ENCODE peak calls at places on chromosome 21, in ten cellular contexts. One of them, this sample, is unnamed. For H3K4me1, the result is how much of the 10 kb centered on the place peaks cover.

GRCh38 chr21:26405735-26406361 is 167.2 kb downstream of the CYYR1 start:
- DNase-seq in NT2/D1: no peak
- DNase-seq in fibroblast of lung: peak
- DNase-seq in tibial artery: no peak
- DNase-seq in tibial nerve: no peak
- DNase-seq in colonic mucosa: no peak
- DNase-seq in SK-N-SH: no peak
- DNase-seq in heart left ventricle: no peak
- DNase-seq in neuronal stem cell: no peak
- DNase-seq in mammary epithelial cell: peak
- DNase-seq in this sample: no peak

GRCh38 chr21:40047993-40048730 is 180.9 kb downstream of the PCP4 start:
- DNase-seq in neuronal stem cell: no peak
- DNase-seq in fibroblast of lung: peak
- DNase-seq in colonic mucosa: no peak
- DNase-seq in tibial artery: peak
- DNase-seq in heart left ventricle: no peak
- DNase-seq in mammary epithelial cell: peak
- DNase-seq in SK-N-SH: no peak
- DNase-seq in NT2/D1: no peak
- DNase-seq in tibial nerve: no peak
- DNase-seq in this sample: no peak

GRCh38 chr21:15986277-15986676 is 256.5 kb downstream of the USP25 start:
- DNase-seq in NT2/D1: no peak
- DNase-seq in heart left ventricle: no peak
- DNase-seq in fibroblast of lung: peak
- DNase-seq in mammary epithelial cell: no peak
- DNase-seq in neuronal stem cell: no peak
- DNase-seq in SK-N-SH: no peak
- DNase-seq in tibial nerve: no peak
- DNase-seq in colonic mucosa: no peak
- DNase-seq in tibial artery: no peak
- DNase-seq in this sample: no peak

GRCh38 chr21:29256125-29256895 is 42.4 kb upstream of the BACH1 start:
- DNase-seq in tibial nerve: no peak
- DNase-seq in colonic mucosa: no peak
- DNase-seq in mammary epithelial cell: no peak
- DNase-seq in heart left ventricle: no peak
- DNase-seq in tibial artery: no peak
- DNase-seq in fibroblast of lung: no peak
- DNase-seq in NT2/D1: no peak
- DNase-seq in SK-N-SH: no peak
- DNase-seq in neuronal stem cell: no peak
- DNase-seq in this sample: no peak

GRCh38 chr21:18244721-18245486 is at the start of gene CHODL:
- DNase-seq in heart left ventricle: no peak
- DNase-seq in tibial nerve: no peak
- DNase-seq in tibial artery: peak
- DNase-seq in mammary epithelial cell: no peak
- DNase-seq in SK-N-SH: peak
- DNase-seq in NT2/D1: no peak
- DNase-seq in neuronal stem cell: peak
- DNase-seq in fibroblast of lung: peak
- DNase-seq in colonic mucosa: no peak
- DNase-seq in this sample: no peak

GRCh38 chr21:14740116-14740515 is 194.0 kb upstream of the SAMSN1 start:
- DNase-seq in colonic mucosa: no peak
- DNase-seq in fibroblast of lung: no peak
- DNase-seq in neuronal stem cell: no peak
- DNase-seq in heart left ventricle: no peak
- DNase-seq in SK-N-SH: no peak
- DNase-seq in tibial nerve: no peak
- DNase-seq in mammary epithelial cell: no peak
- DNase-seq in tibial artery: no peak
- DNase-seq in NT2/D1: no peak
- DNase-seq in this sample: no peak

GRCh38 chr21:20302084-20302483 is 696.1 kb upstream of the NCAM2 start:
- DNase-seq in colonic mucosa: no peak
- DNase-seq in fibroblast of lung: no peak
- DNase-seq in mammary epithelial cell: no peak
- DNase-seq in neuronal stem cell: no peak
- DNase-seq in tibial nerve: no peak
- DNase-seq in NT2/D1: no peak
- DNase-seq in tibial artery: no peak
- DNase-seq in heart left ventricle: no peak
- DNase-seq in SK-N-SH: no peak
- DNase-seq in this sample: no peak

GRCh38 chr21:36260030-36260787 is 59.8 kb upstream of the MORC3 start:
- DNase-seq in NT2/D1: peak
- DNase-seq in neuronal stem cell: peak
- DNase-seq in fibroblast of lung: peak
- DNase-seq in colonic mucosa: peak
- DNase-seq in tibial nerve: no peak
- DNase-seq in SK-N-SH: peak
- DNase-seq in tibial artery: no peak
- DNase-seq in heart left ventricle: peak
- DNase-seq in mammary epithelial cell: peak
- DNase-seq in this sample: peak

GRCh38 chr21:27536319-27536718 is 569.4 kb upstream of the ADAMTS5 start:
- DNase-seq in neuronal stem cell: no peak
- DNase-seq in NT2/D1: no peak
- DNase-seq in tibial artery: no peak
- DNase-seq in colonic mucosa: no peak
- DNase-seq in tibial nerve: no peak
- DNase-seq in SK-N-SH: no peak
- DNase-seq in mammary epithelial cell: peak
- DNase-seq in fibroblast of lung: peak
- DNase-seq in heart left ventricle: no peak
- DNase-seq in this sample: no peak

GRCh38 chr21:31893841-31894240 is 21.0 kb downstream of the HUNK start:
- DNase-seq in mammary epithelial cell: no peak
- DNase-seq in neuronal stem cell: no peak
- DNase-seq in tibial nerve: no peak
- DNase-seq in NT2/D1: no peak
- DNase-seq in SK-N-SH: no peak
- DNase-seq in tibial artery: no peak
- DNase-seq in fibroblast of lung: peak
- DNase-seq in heart left ventricle: no peak
- DNase-seq in colonic mucosa: no peak
- DNase-seq in this sample: no peak

GRCh38 chr21:15667010-15667409 is 62.8 kb upstream of the USP25 start:
- DNase-seq in colonic mucosa: no peak
- DNase-seq in SK-N-SH: no peak
- DNase-seq in tibial artery: no peak
- DNase-seq in NT2/D1: no peak
- DNase-seq in heart left ventricle: no peak
- DNase-seq in mammary epithelial cell: peak
- DNase-seq in neuronal stem cell: no peak
- DNase-seq in fibroblast of lung: peak
- DNase-seq in tibial nerve: no peak
- DNase-seq in this sample: no peak

GRCh38 chr21:29175408-29176147 is 45.1 kb downstream of the MAP3K7CL start:
- DNase-seq in neuronal stem cell: no peak
- DNase-seq in heart left ventricle: no peak
- DNase-seq in SK-N-SH: no peak
- DNase-seq in tibial nerve: no peak
- DNase-seq in NT2/D1: no peak
- DNase-seq in fibroblast of lung: no peak
- DNase-seq in mammary epithelial cell: no peak
- DNase-seq in colonic mucosa: no peak
- DNase-seq in tibial artery: no peak
- DNase-seq in this sample: no peak

GRCh38 chr21:32340863-32341848 is 42.5 kb downstream of the MRAP start:
- DNase-seq in fibroblast of lung: no peak
- DNase-seq in heart left ventricle: no peak
- DNase-seq in SK-N-SH: no peak
- DNase-seq in mammary epithelial cell: no peak
- DNase-seq in tibial nerve: no peak
- DNase-seq in colonic mucosa: no peak
- DNase-seq in neuronal stem cell: no peak
- DNase-seq in NT2/D1: no peak
- DNase-seq in tibial artery: no peak
- DNase-seq in this sample: no peak

GRCh38 chr21:10430007-10430406 is 91.4 kb upstream of the TPTE start:
- DNase-seq in NT2/D1: no peak
- DNase-seq in tibial nerve: no peak
- DNase-seq in neuronal stem cell: no peak
- DNase-seq in tibial artery: no peak
- DNase-seq in SK-N-SH: peak
- DNase-seq in mammary epithelial cell: no peak
- DNase-seq in heart left ventricle: no peak
- DNase-seq in fibroblast of lung: no peak
- DNase-seq in colonic mucosa: no peak
- DNase-seq in this sample: no peak

GRCh38 chr21:32519945-32520884 is 65.1 kb downstream of the TCP10L start:
- DNase-seq in tibial artery: no peak
- DNase-seq in NT2/D1: no peak
- DNase-seq in heart left ventricle: no peak
- DNase-seq in fibroblast of lung: no peak
- DNase-seq in neuronal stem cell: no peak
- DNase-seq in SK-N-SH: no peak
- DNase-seq in colonic mucosa: no peak
- DNase-seq in tibial nerve: no peak
- DNase-seq in mammary epithelial cell: no peak
- DNase-seq in this sample: no peak

GRCh38 chr21:30251781-30252180 is 31.0 kb downstream of the KRTAP24-1 start:
- DNase-seq in colonic mucosa: no peak
- DNase-seq in fibroblast of lung: no peak
- DNase-seq in tibial artery: no peak
- DNase-seq in heart left ventricle: no peak
- DNase-seq in mammary epithelial cell: peak
- DNase-seq in neuronal stem cell: no peak
- DNase-seq in NT2/D1: no peak
- DNase-seq in SK-N-SH: no peak
- DNase-seq in tibial nerve: no peak
- DNase-seq in this sample: no peak

GRCh38 chr21:17200250-17200649 is 312.6 kb upstream of the CXADR start:
- DNase-seq in mammary epithelial cell: no peak
- DNase-seq in tibial artery: no peak
- DNase-seq in colonic mucosa: no peak
- DNase-seq in NT2/D1: no peak
- DNase-seq in heart left ventricle: no peak
- DNase-seq in fibroblast of lung: no peak
- DNase-seq in tibial nerve: no peak
- DNase-seq in SK-N-SH: no peak
- DNase-seq in neuronal stem cell: no peak
- DNase-seq in this sample: no peak

GRCh38 chr21:29887313-29888009 is 52.3 kb downstream of the GRIK1 start:
- DNase-seq in tibial artery: no peak
- DNase-seq in fibroblast of lung: no peak
- DNase-seq in tibial nerve: no peak
- DNase-seq in neuronal stem cell: no peak
- DNase-seq in heart left ventricle: no peak
- DNase-seq in SK-N-SH: no peak
- DNase-seq in colonic mucosa: no peak
- DNase-seq in mammary epithelial cell: no peak
- DNase-seq in NT2/D1: no peak
- DNase-seq in this sample: no peak

GRCh38 chr21:36425286-36425685 is 40.1 kb downstream of the CHAF1B start:
- DNase-seq in tibial artery: no peak
- DNase-seq in colonic mucosa: no peak
- DNase-seq in heart left ventricle: no peak
- DNase-seq in mammary epithelial cell: no peak
- DNase-seq in NT2/D1: no peak
- DNase-seq in tibial nerve: no peak
- DNase-seq in fibroblast of lung: peak
- DNase-seq in neuronal stem cell: no peak
- DNase-seq in SK-N-SH: no peak
- DNase-seq in this sample: no peak

DNA sequence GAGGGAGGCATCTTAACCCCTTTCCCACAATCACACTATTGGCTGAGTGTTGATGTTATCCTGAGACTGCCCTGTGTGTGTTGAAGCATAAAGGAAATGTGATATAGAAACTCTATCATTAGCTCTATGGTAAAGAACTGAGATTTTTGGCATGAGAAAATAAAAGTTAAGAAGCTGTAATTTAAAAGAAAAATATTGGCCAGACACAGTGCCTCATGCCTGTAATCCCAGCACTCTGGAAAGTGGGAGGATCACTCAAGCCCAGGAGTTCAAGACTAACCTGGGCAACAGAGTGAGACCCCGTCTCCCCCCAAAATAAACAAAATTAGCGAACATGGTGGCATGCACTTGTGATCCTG is 14.2 kb upstream of the RIPK4 start:
- DNase-seq in heart left ventricle: no peak
- DNase-seq in SK-N-SH: no peak
- DNase-seq in tibial artery: no peak
- DNase-seq in tibial nerve: no peak
- DNase-seq in neuronal stem cell: no peak
- DNase-seq in colonic mucosa: no peak
- DNase-seq in fibroblast of lung: no peak
- DNase-seq in mammary epithelial cell: no peak
- DNase-seq in NT2/D1: no peak
- DNase-seq in this sample: no peak
- H3K4me1 ChIP-seq in heart left ventricle: under half
- H3K4me1 ChIP-seq in SK-N-SH: under half
- H3K4me1 ChIP-seq in tibial artery: under half
- H3K4me1 ChIP-seq in tibial nerve: under half
- H3K4me1 ChIP-seq in neuronal stem cell: under half
- H3K4me1 ChIP-seq in colonic mucosa: under half
- H3K4me1 ChIP-seq in fibroblast of lung: under half
- H3K4me1 ChIP-seq in mammary epithelial cell: half or more
- H3K4me1 ChIP-seq in NT2/D1: under half
- H3K4me1 ChIP-seq in this sample: under half

GRCh38 chr21:45301521-45302081 is 13.9 kb upstream of the POFUT2 start:
- DNase-seq in NT2/D1: no peak
- DNase-seq in mammary epithelial cell: no peak
- DNase-seq in heart left ventricle: no peak
- DNase-seq in SK-N-SH: no peak
- DNase-seq in neuronal stem cell: no peak
- DNase-seq in fibroblast of lung: no peak
- DNase-seq in tibial artery: peak
- DNase-seq in colonic mucosa: no peak
- DNase-seq in tibial nerve: no peak
- DNase-seq in this sample: no peak
- H3K4me1 ChIP-seq in NT2/D1: under half
- H3K4me1 ChIP-seq in mammary epithelial cell: under half
- H3K4me1 ChIP-seq in heart left ventricle: under half
- H3K4me1 ChIP-seq in SK-N-SH: under half
- H3K4me1 ChIP-seq in neuronal stem cell: under half
- H3K4me1 ChIP-seq in fibroblast of lung: under half
- H3K4me1 ChIP-seq in tibial artery: under half
- H3K4me1 ChIP-seq in colonic mucosa: under half
- H3K4me1 ChIP-seq in tibial nerve: under half
- H3K4me1 ChIP-seq in this sample: under half

GRCh38 chr21:38441153-38441552 is 57.1 kb downstream of the ERG start:
- DNase-seq in tibial artery: no peak
- DNase-seq in neuronal stem cell: no peak
- DNase-seq in mammary epithelial cell: no peak
- DNase-seq in heart left ventricle: no peak
- DNase-seq in NT2/D1: no peak
- DNase-seq in fibroblast of lung: no peak
- DNase-seq in tibial nerve: no peak
- DNase-seq in SK-N-SH: no peak
- DNase-seq in colonic mucosa: no peak
- DNase-seq in this sample: no peak
- H3K4me1 ChIP-seq in tibial artery: under half
- H3K4me1 ChIP-seq in neuronal stem cell: under half
- H3K4me1 ChIP-seq in mammary epithelial cell: under half
- H3K4me1 ChIP-seq in heart left ventricle: under half
- H3K4me1 ChIP-seq in NT2/D1: under half
- H3K4me1 ChIP-seq in fibroblast of lung: under half
- H3K4me1 ChIP-seq in tibial nerve: under half
- H3K4me1 ChIP-seq in SK-N-SH: under half
- H3K4me1 ChIP-seq in colonic mucosa: under half
- H3K4me1 ChIP-seq in this sample: under half

GRCh38 chr21:44425895-44426662 is 29.2 kb upstream of the LRRC3 start:
- DNase-seq in fibroblast of lung: no peak
- DNase-seq in neuronal stem cell: no peak
- DNase-seq in mammary epithelial cell: no peak
- DNase-seq in tibial artery: peak
- DNase-seq in heart left ventricle: no peak
- DNase-seq in tibial nerve: peak
- DNase-seq in colonic mucosa: no peak
- DNase-seq in NT2/D1: no peak
- DNase-seq in SK-N-SH: no peak
- DNase-seq in this sample: no peak
- H3K4me1 ChIP-seq in fibroblast of lung: under half
- H3K4me1 ChIP-seq in neuronal stem cell: under half
- H3K4me1 ChIP-seq in mammary epithelial cell: under half
- H3K4me1 ChIP-seq in tibial artery: under half
- H3K4me1 ChIP-seq in heart left ventricle: under half
- H3K4me1 ChIP-seq in tibial nerve: under half
- H3K4me1 ChIP-seq in colonic mucosa: under half
- H3K4me1 ChIP-seq in NT2/D1: under half
- H3K4me1 ChIP-seq in SK-N-SH: under half
- H3K4me1 ChIP-seq in this sample: under half

This sample was measured in CD8-positive, alpha-beta T cell.